ENCODE peak calls at places on chromosomes 13 and 19, in eight cellular contexts. S is H1; V is uterus; U is HT1080; D is EH; B is activated T-cell treated with anti-CD3 and anti-CD28 coated beads for 1 hour; Z is Peyer's patch; P is activated naive CD4-positive, alpha-beta T cell treated with Interleukin-2 at 50 U/mL for 16 hours. F is an unnamed sample.

GRCh38 chr19:37511821-37512220 is 5.1 kb downstream of the ZNF793 start:
- DNase-seq in D (no peak), V (no peak), U (no peak), P (no peak), Z (no peak), B (no peak), S (no peak), F (no peak)

GRCh38 chr13:95676100-95676774 is 702 bp upstream of the DNAJC3 start:
- DNase-seq in B (no peak), Z (peak; percentile 47), U (peak; percentile 55), D (peak; percentile 48), P (peak; percentile 26), V (no peak), S (no peak), F (peak; percentile 64)

GRCh38 chr19:52286256-52286655 is 10.7 kb upstream of the ZNF480 start:
- DNase-seq in B (no peak), V (no peak), U (no peak), D (no peak), P (no peak), S (no peak), Z (no peak), F (no peak)

GRCh38 chr13:33205804-33206221 is 79.7 kb downstream of the STARD13 start:
- DNase-seq in B (no peak), P (no peak), V (no peak), S (no peak), D (peak; percentile 42), Z (no peak), U (no peak), F (no peak)

GRCh38 chr19:6442087-6442688 is 8.6 kb upstream of the SLC25A41 start:
- DNase-seq in Z (no peak), S (no peak), P (no peak), D (no peak), U (no peak), V (no peak), B (no peak), F (no peak)

GRCh38 chr19:5317321-5317720 is 23.3 kb downstream of the PTPRS start:
- DNase-seq in V (no peak), P (no peak), B (no peak), D (no peak), S (no peak), U (no peak), Z (no peak), F (no peak)

GRCh38 chr19:13764101-13764807 is at the start of gene MRI1:
- DNase-seq in D (peak; percentile 80), Z (peak; percentile 78), B (peak; percentile 49), U (peak; percentile 70), P (peak; percentile 62), V (peak; percentile 91), S (peak; percentile 72), F (peak; percentile 88)

GRCh38 chr13:105569816-105570215 is 965.6 kb downstream of the EFNB2 start:
- DNase-seq in P (no peak), Z (no peak), U (no peak), B (no peak), D (no peak), V (no peak), S (no peak), F (no peak)

GRCh38 chr13:111114362-111115050 is 604 bp upstream of the ARHGEF7 start:
- DNase-seq in U (no peak), S (no peak), V (peak; percentile 51), B (no peak), D (peak; percentile 60), P (peak; percentile 11), Z (no peak), F (peak; percentile 77)

GRCh38 chr13:70457474-70457873 is 349.2 kb upstream of the KLHL1 start:
- DNase-seq in D (no peak), U (peak; percentile 4), S (no peak), V (no peak), P (no peak), B (no peak), Z (no peak), F (no peak)

GRCh38 chr19:49820125-49820524 is 2.0 kb downstream of the MED25 start:
- DNase-seq in Z (no peak), B (no peak), U (no peak), V (no peak), D (no peak), S (no peak), P (no peak), F (no peak)

GRCh38 chr19:49133621-49134454 is 14.5 kb downstream of the PPFIA3 start:
- DNase-seq in P (peak; percentile 55), U (no peak), D (peak; percentile 74), S (peak; percentile 90), Z (peak; percentile 37), V (peak; percentile 64), B (peak; percentile 47), F (peak; percentile 91)

GRCh38 chr19:1000095-1000494 is at the start of gene GRIN3B:
- DNase-seq in V (peak; percentile 54), D (peak; percentile 54), U (peak; percentile 50), S (peak; percentile 89), P (peak; percentile 71), Z (peak; percentile 55), B (peak; percentile 50), F (peak; percentile 83)

GRCh38 chr13:61362522-61362921 is 53.1 kb downstream of the PCDH20 start:
- DNase-seq in V (no peak), D (no peak), U (no peak), S (no peak), B (no peak), P (no peak), Z (no peak), F (no peak)

GRCh38 chr19:30281903-30282302 is 90.3 kb upstream of the ZNF536 start:
- DNase-seq in U (no peak), D (no peak), B (no peak), P (no peak), S (no peak), Z (no peak), V (no peak), F (no peak)

GRCh38 chr13:105914637-105915036 is 620.8 kb downstream of the EFNB2 start:
- DNase-seq in S (no peak), Z (no peak), P (no peak), V (no peak), B (no peak), D (peak; percentile 86), U (peak; percentile 11), F (no peak)

GRCh38 chr13:44903596-44903995 is 85.7 kb downstream of the NUFIP1 start:
- DNase-seq in D (peak; percentile 95), V (peak; percentile 86), P (no peak), Z (peak; percentile 29), B (no peak), U (no peak), S (no peak), F (peak; percentile 67)